ENCODE peak calls at places on chromosomes 4 and X, in seven cellular contexts. T, E, Q, P, L, J and V are unnamed samples.

GRCh38 chrX:152641996-152642395 is 4.3 kb downstream of the GABRQ start:
- DNase-seq in T (peak; percentile 15), E (no peak), Q (peak; percentile 1), P (peak; percentile 4), L (no peak), J (no peak), V (no peak)

GRCh38 chrX:72060196-72060974 is 71.3 kb downstream of the RTL5 start:
- DNase-seq in T (no peak), E (no peak), Q (peak; percentile 32), P (no peak), L (no peak), J (no peak), V (no peak)

GRCh38 chr4:61004651-61005170 is 195.4 kb upstream of the ADGRL3 start:
- DNase-seq in T (no peak), E (no peak), Q (no peak), P (peak; percentile 3), L (no peak), J (no peak), V (no peak)

GRCh38 chr4:113146876-113147358 is 97.5 kb downstream of the ANK2 start:
- DNase-seq in T (peak; percentile 4), E (no peak), Q (no peak), P (no peak), L (no peak), J (no peak), V (no peak)

GRCh38 chrX:129522184-129523059 is 868 bp downstream of the SMARCA1 start:
- DNase-seq in T (peak; percentile 35), E (no peak), Q (peak; percentile 54), P (peak; percentile 77), L (no peak), J (no peak), V (no peak)

GRCh38 chr4:629916-630641 is 4.7 kb downstream of the PDE6B start:
- DNase-seq in T (no peak), E (no peak), Q (no peak), P (no peak), L (peak; percentile 64), J (no peak), V (no peak)

GRCh38 chr4:40335508-40335860 is 351 bp downstream of the CHRNA9 start:
- DNase-seq in T (peak; percentile 45), E (no peak), Q (peak; percentile 39), P (peak; percentile 66), L (no peak), J (no peak), V (no peak)

GRCh38 chr4:19386786-19387185 is 864.9 kb upstream of the SLIT2 start:
- DNase-seq in T (peak; percentile 10), E (no peak), Q (no peak), P (peak; percentile 64), L (no peak), J (no peak), V (no peak)

GRCh38 chrX:104486691-104487090 is 79.3 kb upstream of the IL1RAPL2 start:
- DNase-seq in T (no peak), E (no peak), Q (no peak), P (no peak), L (no peak), J (no peak), V (no peak)

GRCh38 chr4:81565137-81565870 is 93.6 kb upstream of the RASGEF1B start:
- DNase-seq in T (no peak), E (no peak), Q (peak; percentile 59), P (no peak), L (peak; percentile 95), J (no peak), V (no peak)